ENCODE peak calls at places on chromosomes 4 and X, in four cellular contexts. C is HepG2, F is WTC11, O is H1. Y is an unnamed sample.

GRCh38 chrX:72117636-72118215 is 14.0 kb downstream of the RTL5 start:
- DNase-seq in C (no peak), F (no peak), O (no peak), Y (no peak)

GRCh38 chr4:141668200-141668599 is 31.8 kb downstream of the IL15 start:
- DNase-seq in C (no peak), F (no peak), O (no peak), Y (no peak)

GRCh38 chr4:116849620-116850019 is 235.8 kb downstream of the TRAM1L1 start:
- DNase-seq in C (no peak), F (no peak), O (no peak), Y (peak)

GRCh38 chrX:119981286-119982070 is 37.9 kb upstream of the NKAP start:
- DNase-seq in C (peak), F (peak), O (peak), Y (peak)

GRCh38 chr4:30600246-30600645 is 119.9 kb upstream of the PCDH7 start:
- DNase-seq in C (no peak), F (no peak), O (no peak), Y (peak)

GRCh38 chr4:67853336-67853735 is 30.5 kb downstream of the TMPRSS11D start:
- DNase-seq in C (no peak), F (no peak), O (no peak), Y (no peak)

GRCh38 chr4:56655627-56656345 is 25.3 kb downstream of the HOPX start:
- DNase-seq in C (no peak), F (peak), O (peak), Y (peak)

GRCh38 chrX:48958635-48959094 is 1.3 kb upstream of the OTUD5 start:
- DNase-seq in C (peak), F (no peak), O (peak), Y (peak)

GRCh38 chrX:30779453-30780030 is 109.5 kb downstream of the TAB3 start:
- DNase-seq in C (no peak), F (no peak), O (no peak), Y (no peak)

GRCh38 chrX:48688531-48689142 is 5.0 kb downstream of the WAS start:
- DNase-seq in C (no peak), F (no peak), O (no peak), Y (no peak)

GRCh38 chrX:13088155-13088485 is 43.7 kb upstream of the FAM9C start:
- DNase-seq in C (no peak), F (no peak), O (no peak), Y (no peak)

GRCh38 chrX:15973941-15974340 is 119.3 kb upstream of the AP1S2 start:
- DNase-seq in C (no peak), F (no peak), O (no peak), Y (no peak)

GRCh38 chrX:109294097-109294815 is 187.6 kb downstream of the GUCY2F start:
- DNase-seq in C (no peak), F (no peak), O (no peak), Y (no peak)

GRCh38 chr4:3387943-3388348 is 53.8 kb upstream of the HGFAC start:
- DNase-seq in C (no peak), F (no peak), O (peak), Y (no peak)
- TF ChIP-seq CREB1 in C (no peak), F (no peak), O (no peak), Y (no peak)

DNA sequence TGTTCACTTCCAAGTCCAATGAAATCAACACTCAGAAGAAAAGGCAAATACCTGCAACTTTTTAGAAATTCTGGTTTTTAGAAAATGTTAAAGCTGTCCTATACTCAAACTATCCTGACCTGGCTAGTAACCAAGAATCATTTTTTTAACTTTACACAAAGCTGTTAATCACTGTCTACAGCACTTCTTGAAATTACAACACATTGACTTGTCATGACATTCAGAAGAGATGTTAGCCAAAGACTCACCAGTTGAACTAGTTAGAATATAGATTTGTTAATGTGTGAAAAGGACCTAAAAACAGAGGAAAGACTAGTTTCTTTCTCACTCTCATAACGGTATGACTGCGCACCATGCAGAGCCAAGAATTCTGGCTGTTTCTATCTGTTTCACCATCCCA is 98.8 kb downstream of the COX18 start:
- DNase-seq in C (no peak), F (no peak), O (no peak), Y (no peak)
- TF ChIP-seq CREB1 in C (no peak), F (no peak), O (no peak), Y (no peak)

GRCh38 chr4:187608001-187608421 is 387.6 kb upstream of the ZFP42 start:
- DNase-seq in C (no peak), F (no peak), O (no peak), Y (no peak)
- TF ChIP-seq CREB1 in C (no peak), F (no peak), O (no peak), Y (no peak)

DNA sequence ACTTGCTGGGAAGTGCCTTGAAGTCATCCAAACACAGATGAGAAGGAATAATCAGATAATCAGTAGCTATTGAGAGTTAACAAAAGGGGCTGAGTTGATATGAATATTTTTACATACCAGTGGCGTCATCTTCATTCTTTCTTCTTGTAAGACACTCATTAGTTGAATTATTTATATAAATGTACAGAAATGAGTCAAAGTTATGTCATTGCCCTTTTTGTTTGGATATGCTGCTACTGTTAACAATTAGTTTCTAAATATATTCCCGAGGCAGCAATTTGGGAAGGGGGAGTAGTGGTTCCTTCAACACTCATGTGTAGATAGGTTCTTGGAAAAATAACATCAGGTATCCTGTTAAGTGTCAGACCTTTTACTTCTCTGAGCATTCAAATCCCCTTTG is 436.6 kb downstream of the SPRY1 start:
- DNase-seq in C (no peak), F (no peak), O (no peak), Y (no peak)
- TF ChIP-seq CREB1 in C (no peak), F (no peak), O (no peak), Y (no peak)

GRCh38 chr4:2837904-2838496 is 5.6 kb upstream of the ADD1 start:
- DNase-seq in C (no peak), F (no peak), O (no peak), Y (no peak)
- TF ChIP-seq CREB1 in C (no peak), F (no peak), O (no peak), Y (no peak)

GRCh38 chrX:41730101-41730500 is 6.1 kb downstream of the GPR82 start:
- DNase-seq in C (no peak), F (no peak), O (no peak), Y (no peak)

GRCh38 chrX:41733939-41734338 is 10.0 kb downstream of the GPR82 start:
- DNase-seq in C (no peak), F (no peak), O (no peak), Y (no peak)

GRCh38 chrX:41732260-41732659 is 8.3 kb downstream of the GPR82 start:
- DNase-seq in C (no peak), F (no peak), O (no peak), Y (peak)

GRCh38 chrX:41737065-41737464 is 13.1 kb downstream of the GPR82 start:
- DNase-seq in C (no peak), F (no peak), O (no peak), Y (no peak)

DNA sequence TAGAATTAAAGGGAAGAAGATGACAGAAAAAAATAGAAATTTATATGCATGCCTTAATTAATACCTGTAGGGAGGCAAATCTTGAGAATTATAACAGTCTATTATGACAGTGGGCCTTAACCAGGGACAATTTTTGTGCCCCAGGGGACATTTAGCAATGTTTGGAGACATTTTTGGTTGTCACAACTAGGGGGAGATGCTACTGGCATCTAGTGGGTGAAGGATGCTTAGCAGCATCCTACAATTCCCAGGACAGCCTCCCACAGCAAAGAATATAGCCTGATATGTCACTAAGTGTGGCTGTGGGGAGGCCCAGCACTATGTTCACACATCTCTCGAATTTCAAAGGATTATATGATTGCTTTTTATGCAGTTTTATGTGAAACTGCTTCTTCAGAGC is 10.5 kb downstream of the GPR82 start:
- DNase-seq in C (peak), F (no peak), O (no peak), Y (peak)
- TF ChIP-seq CREB1 in C (no peak), F (no peak), O (no peak), Y (no peak)

GRCh38 chr4:121950680-121951569 is 935 bp downstream of the TRPC3 start:
- DNase-seq in C (no peak), F (peak), O (peak), Y (peak)
- TF ChIP-seq CREB1 in C (no peak), F (no peak), O (no peak), Y (no peak)

GRCh38 chr4:138555107-138555506 is 313.0 kb upstream of the SLC7A11 start:
- DNase-seq in C (no peak), F (no peak), O (no peak), Y (peak)
- TF ChIP-seq CREB1 in C (no peak), F (no peak), O (no peak), Y (no peak)

DNA sequence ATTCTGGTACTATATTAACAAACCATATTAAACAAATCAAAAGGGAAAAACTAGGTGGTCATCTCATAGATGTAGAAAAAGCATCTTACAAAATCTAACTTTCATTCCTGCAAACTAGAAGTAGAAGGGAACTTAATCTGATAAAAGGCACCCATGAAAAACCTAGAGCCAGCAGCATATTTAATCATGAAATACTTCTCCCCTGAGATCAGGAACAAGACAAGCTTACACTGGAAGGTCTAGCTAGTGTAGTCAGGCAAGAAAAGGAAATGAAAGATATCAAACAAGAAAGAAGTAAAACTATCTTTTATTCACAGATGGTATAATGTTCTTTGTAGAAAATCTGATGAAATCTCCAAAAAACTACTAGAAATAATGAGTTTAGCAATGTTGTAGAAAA is 41.2 kb downstream of the ATP10D start:
- DNase-seq in C (no peak), F (no peak), O (no peak), Y (no peak)
- TF ChIP-seq CREB1 in C (no peak), F (no peak), O (no peak), Y (no peak)

DNA sequence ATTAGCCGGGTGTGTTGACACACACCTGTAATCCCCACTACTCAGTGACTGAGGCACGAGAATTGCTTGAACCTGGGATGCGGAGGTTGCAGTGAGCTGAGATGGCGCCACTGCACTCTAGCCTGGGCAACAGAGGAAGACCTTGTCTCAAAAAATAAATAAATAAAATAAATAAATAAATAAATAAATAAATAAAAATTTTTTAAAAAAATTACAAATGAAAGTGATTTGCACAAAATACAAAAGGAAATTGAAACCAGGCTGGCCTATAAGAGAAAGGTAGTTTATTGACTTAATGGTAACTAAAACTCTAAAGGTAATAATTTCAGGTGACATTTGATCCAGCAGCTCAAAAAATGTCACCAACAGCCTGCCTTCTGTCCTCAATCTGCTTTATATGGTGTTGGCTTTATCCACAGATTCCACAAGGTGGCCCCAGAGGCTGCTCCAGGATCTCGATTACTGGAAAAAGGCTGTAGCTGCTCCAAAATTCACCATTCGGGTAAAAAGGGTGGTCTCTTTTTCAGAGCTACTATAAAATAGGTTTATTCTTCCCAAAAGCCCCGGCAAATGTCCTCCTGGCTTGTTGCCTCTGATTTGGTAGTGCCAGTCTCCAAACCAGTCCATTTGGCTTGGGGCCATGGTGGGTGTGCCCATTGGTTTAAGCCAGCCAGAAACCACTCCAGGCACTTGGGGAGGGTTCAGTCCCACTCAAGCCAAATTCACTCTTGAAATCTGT is 61.4 kb upstream of the TRIM2 start:
- DNase-seq in C (peak), F (peak), O (peak), Y (peak)
- TF ChIP-seq CREB1 in C (no peak), F (no peak), O (no peak), Y (no peak)